ENCODE peak calls at places on chromosomes 7 and 10, in six cellular contexts. F, J, P, B, H and Z are unnamed samples.

GRCh38 chr10:112899396-112900065 is 50.5 kb upstream of the TCF7L2 start:
- DNase-seq in J (no peak), B (no peak), H (no peak), P (no peak), F (no peak), Z (no peak)

GRCh38 chr7:96953676-96954513 is 51.5 kb upstream of the DLX6 start:
- DNase-seq in B (no peak), F (no peak), H (no peak), P (no peak), J (peak), Z (no peak)

GRCh38 chr10:31390804-31391203 is 71.8 kb downstream of the ZEB1 start:
- DNase-seq in P (no peak), B (no peak), J (no peak), H (no peak), F (no peak), Z (no peak)

GRCh38 chr7:142250705-142251104 is 7.2 kb downstream of the PRSS58 start:
- DNase-seq in H (no peak), P (no peak), B (no peak), F (no peak), J (no peak), Z (no peak)

GRCh38 chr7:50808282-50808888 is 25.7 kb upstream of the GRB10 start:
- DNase-seq in J (no peak), H (no peak), P (no peak), F (no peak), B (no peak), Z (no peak)

GRCh38 chr7:81161459-81162075 is 242.7 kb upstream of the SEMA3C start:
- DNase-seq in H (no peak), P (no peak), B (no peak), J (peak), F (no peak), Z (no peak)

GRCh38 chr7:18096087-18096486 is 68.4 kb upstream of the PRPS1L1 start:
- DNase-seq in P (no peak), F (no peak), J (no peak), H (no peak), B (no peak), Z (no peak)

GRCh38 chr10:77405771-77406241 is 231.8 kb downstream of the KCNMA1 start:
- DNase-seq in P (no peak), F (peak), J (peak), H (no peak), B (peak), Z (peak)

GRCh38 chr10:29689001-29689400 is 54.2 kb upstream of the SVIL start:
- DNase-seq in H (no peak), F (no peak), B (peak), J (peak), P (no peak), Z (peak)

GRCh38 chr10:82378146-82378545 is 503.2 kb downstream of the NRG3 start:
- DNase-seq in J (peak), H (no peak), B (no peak), P (no peak), F (no peak), Z (no peak)

GRCh38 chr10:120586471-120586872 is 129.4 kb downstream of the PLPP4 start:
- DNase-seq in P (no peak), B (no peak), F (no peak), H (no peak), J (peak), Z (no peak)

GRCh38 chr7:124058515-124058914 is 25.6 kb upstream of the TMEM229A start:
- DNase-seq in P (no peak), J (no peak), B (no peak), F (no peak), H (no peak), Z (no peak)

GRCh38 chr7:76300210-76300731 is 2.2 kb upstream of the HSPB1 start:
- DNase-seq in F (peak), P (no peak), J (peak), B (no peak), H (no peak), Z (no peak)

GRCh38 chr7:45136106-45137060 is 21.2 kb upstream of the RAMP3 start:
- DNase-seq in P (peak), J (peak), B (peak), F (peak), H (peak), Z (peak)

GRCh38 chr7:84113286-84113685 is 81.3 kb downstream of the SEMA3A start:
- DNase-seq in B (no peak), J (no peak), F (no peak), H (no peak), P (no peak), Z (no peak)

GRCh38 chr7:136452948-136453347 is 415.5 kb upstream of the CHRM2 start:
- DNase-seq in P (no peak), J (no peak), B (no peak), H (no peak), F (no peak), Z (no peak)

GRCh38 chr7:51090411-51090810 is 226.2 kb downstream of the COBL start:
- DNase-seq in F (no peak), J (peak), P (no peak), B (no peak), H (no peak), Z (no peak)

GRCh38 chr7:130143986-130144618 is 61.1 kb downstream of the TMEM209 start:
- DNase-seq in F (no peak), H (no peak), P (no peak), J (no peak), B (no peak), Z (no peak)

GRCh38 chr7:102063736-102064135 is 222.9 kb upstream of the SH2B2 start:
- DNase-seq in J (peak), P (no peak), B (no peak), H (no peak), F (no peak), Z (no peak)

GRCh38 chr10:3027866-3028265 is 39.5 kb upstream of the PFKP start:
- DNase-seq in B (no peak), P (no peak), J (no peak), H (no peak), F (no peak), Z (no peak)

GRCh38 chr7:25124485-25125136 is 449 bp downstream of the CYCS start:
- DNase-seq in J (no peak), H (no peak), F (no peak), P (peak), B (peak), Z (no peak)

GRCh38 chr10:74822583-74823089 is 3.8 kb upstream of the KAT6B start:
- DNase-seq in H (no peak), P (no peak), F (no peak), B (no peak), J (peak), Z (no peak)